ENCODE peak calls at places on chromosome 18, in four cellular contexts. F, Y, Z and R are unnamed samples.

GRCh38 chr18:55384551-55385275 is 203.3 kb downstream of the TCF4 start:
- DNase-seq in F (peak), Y (peak), Z (no peak), R (no peak)

GRCh38 chr18:69935319-69936190 is 12.1 kb downstream of the CD226 start:
- DNase-seq in F (peak), Y (no peak), Z (no peak), R (no peak)

GRCh38 chr18:12819330-12819729 is 64.7 kb downstream of the PTPN2 start:
- DNase-seq in F (no peak), Y (no peak), Z (no peak), R (no peak)

GRCh38 chr18:51188024-51188701 is 9.3 kb downstream of the MEX3C start:
- DNase-seq in F (no peak), Y (no peak), Z (no peak), R (no peak)

GRCh38 chr18:8744656-8745055 is 39.3 kb downstream of the MTCL1 start:
- DNase-seq in F (no peak), Y (no peak), Z (no peak), R (no peak)

GRCh38 chr18:21321711-21322110 is 79.7 kb downstream of the GREB1L start:
- DNase-seq in F (no peak), Y (no peak), Z (no peak), R (no peak)

GRCh38 chr18:47981830-47982229 is 51.4 kb upstream of the SMAD2 start:
- DNase-seq in F (no peak), Y (no peak), Z (no peak), R (no peak)

GRCh38 chr18:21831413-21831831 is 90.8 kb downstream of the MIB1 start:
- DNase-seq in F (peak), Y (no peak), Z (no peak), R (no peak)

GRCh38 chr18:52426041-52426440 is 86.0 kb downstream of the DCC start:
- DNase-seq in F (no peak), Y (no peak), Z (no peak), R (no peak)

DNA sequence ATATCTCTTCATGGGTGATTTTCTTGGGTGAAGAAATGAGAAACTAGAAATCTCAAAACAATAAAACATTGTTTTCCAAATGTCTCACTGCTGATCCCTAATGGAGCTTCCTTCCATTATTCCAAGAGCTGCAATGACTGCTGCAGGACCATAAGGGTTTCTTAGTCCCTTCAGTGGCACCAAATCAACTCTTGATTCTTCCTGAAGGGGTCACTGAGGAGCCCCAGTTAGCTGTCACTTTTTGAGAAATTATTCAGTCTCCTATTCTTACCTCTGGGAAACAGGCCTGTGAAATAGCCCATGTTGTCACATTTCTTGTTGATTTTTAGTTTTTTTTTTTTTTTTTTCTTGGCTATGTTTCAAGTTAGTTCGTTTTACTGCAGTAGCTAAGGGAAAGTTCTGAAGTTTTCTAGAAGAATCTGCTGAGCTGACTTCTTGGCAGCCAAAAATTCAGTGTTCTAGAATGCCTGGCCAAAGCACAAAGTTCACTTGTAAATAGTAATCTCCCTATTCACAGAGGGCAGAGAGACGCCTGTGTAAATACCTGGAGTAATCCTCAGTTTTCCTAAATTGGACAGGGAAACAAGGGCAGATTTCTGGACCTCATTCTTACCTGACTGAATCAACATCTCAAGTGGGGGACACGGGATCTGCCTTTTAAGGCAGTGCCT is 480.0 kb downstream of the RIT2 start:
- DNase-seq in F (no peak), Y (peak), Z (no peak), R (no peak)
- TF ChIP-seq CTCF in F (no peak), Y (peak), Z (no peak), R (no peak)

GRCh38 chr18:659597-659996 is 2.1 kb downstream of the TYMS start:
- DNase-seq in F (no peak), Y (no peak), Z (no peak), R (no peak)

GRCh38 chr18:655445-655844 is 2.0 kb upstream of the TYMS start:
- DNase-seq in F (no peak), Y (no peak), Z (no peak), R (no peak)

GRCh38 chr18:658947-659533 is 1.6 kb downstream of the TYMS start:
- DNase-seq in F (no peak), Y (no peak), Z (no peak), R (no peak)

GRCh38 chr18:657311-657997 is at the start of gene TYMS:
- DNase-seq in F (peak), Y (peak), Z (no peak), R (no peak)

DNA sequence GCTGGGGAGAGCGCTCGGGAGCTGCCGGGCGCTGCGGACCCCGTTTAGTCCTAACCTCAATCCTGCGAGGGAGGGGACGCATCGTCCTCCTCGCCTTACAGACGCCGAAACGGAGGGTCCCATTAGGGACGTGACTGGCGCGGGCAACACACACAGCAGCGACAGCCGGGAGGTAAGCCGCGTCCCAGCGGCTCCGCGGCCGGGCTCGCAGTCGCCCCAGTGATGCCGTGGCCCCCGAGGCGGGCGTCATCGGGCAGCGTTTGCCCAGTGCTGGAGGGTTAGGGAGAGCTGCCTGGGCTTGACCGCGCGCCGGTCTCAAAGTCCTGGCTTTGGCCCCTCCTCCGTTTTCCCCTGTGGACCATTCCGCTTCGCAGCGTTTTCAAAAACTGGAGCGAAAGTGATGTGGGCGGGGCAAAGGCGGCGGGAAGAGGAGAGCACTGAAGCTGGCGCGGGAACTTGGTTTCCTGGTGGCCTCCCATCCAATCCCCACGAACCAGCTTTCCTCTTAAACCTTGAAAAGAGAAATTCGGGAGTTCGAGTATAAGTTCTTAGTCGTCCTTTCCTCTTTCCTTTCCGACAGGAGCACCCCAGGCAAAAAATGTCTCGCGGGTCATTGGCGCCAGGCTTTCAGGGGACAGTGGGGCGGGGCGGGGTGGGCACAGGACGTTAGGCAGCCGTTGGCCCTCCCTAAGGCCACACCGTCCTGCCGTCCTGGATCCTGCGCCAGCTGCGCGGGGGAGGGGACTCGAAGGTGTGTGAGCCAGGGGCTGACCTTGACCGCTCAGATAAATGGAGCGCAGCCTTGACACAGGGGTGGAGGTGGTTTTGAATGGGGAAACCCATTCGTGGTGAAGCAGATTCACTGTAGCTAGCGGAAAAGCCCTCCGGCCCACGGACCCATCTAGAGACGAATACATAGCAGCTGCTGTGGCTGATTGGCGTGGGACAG is 819 bp downstream of the TYMS start:
- DNase-seq in F (peak), Y (peak), Z (peak), R (peak)
- TF ChIP-seq CTCF in F (no peak), Y (no peak), Z (no peak), R (no peak)

DNA sequence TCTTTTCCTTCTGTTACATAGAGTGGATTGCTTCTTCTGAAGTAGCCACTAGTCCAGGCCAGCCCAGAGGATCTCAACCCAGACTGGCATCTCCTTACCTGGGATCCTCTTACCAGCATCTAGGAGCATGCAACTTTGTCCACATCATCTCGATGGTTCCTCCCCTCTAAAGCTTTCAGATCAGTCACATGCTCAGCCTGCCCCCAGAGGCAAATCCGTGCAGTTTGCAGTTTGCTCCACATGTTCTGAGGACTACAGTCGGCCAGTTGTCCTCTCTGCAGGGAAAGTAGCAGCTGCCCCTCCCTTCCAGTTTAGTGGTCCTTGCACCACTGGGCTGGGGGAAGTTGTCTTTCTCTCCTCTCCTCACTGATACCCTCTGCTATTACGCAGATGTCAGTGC is 259.8 kb upstream of the APCDD1 start:
- DNase-seq in F (peak), Y (no peak), Z (no peak), R (no peak)
- TF ChIP-seq CTCF in F (no peak), Y (peak), Z (no peak), R (peak)

DNA sequence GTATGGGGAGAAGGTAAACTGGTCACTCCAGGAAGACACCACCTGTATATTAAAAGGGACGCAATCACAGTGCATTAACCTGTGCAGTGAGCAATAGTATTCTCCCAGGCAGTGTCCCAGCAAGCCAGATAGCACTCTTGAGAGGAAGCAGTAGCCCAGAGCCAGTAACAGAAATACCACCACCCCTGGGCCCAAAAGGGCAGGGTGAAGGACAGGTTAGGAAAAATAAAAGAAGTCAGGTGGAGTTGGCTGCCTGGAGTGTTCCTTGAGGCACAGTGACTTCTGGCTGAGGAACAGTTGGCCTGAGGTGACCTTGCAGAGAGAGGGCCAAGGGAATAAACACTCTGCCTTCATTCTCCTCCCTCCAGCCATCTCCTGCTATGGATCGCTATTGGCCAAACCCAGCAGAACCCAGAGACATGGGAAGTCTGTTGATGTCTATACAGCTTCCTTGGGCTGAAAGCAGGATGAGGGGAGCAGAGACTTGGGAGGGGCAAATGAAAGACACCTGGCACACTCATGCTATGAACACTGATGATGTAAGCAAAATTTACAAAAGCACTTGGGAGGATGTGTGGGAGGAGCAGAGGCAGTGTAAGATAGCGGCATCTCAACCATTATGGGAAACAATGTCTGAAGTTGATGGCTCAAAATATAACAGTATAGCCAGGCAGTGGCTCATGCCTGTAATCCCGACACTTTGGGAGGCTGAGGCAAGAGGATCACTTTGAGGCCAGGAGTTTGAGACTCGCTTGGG is 7.5 kb downstream of the C18orf32 start:
- DNase-seq in F (no peak), Y (no peak), Z (no peak), R (no peak)
- TF ChIP-seq CTCF in F (no peak), Y (no peak), Z (no peak), R (no peak)

GRCh38 chr18:32714571-32715148 is 58.2 kb downstream of the KLHL14 start:
- DNase-seq in F (peak), Y (peak), Z (no peak), R (no peak)
- TF ChIP-seq CTCF in F (peak), Y (peak), Z (no peak), R (peak)

GRCh38 chr18:34821669-34822210 is 111.6 kb downstream of the DTNA start:
- DNase-seq in F (no peak), Y (no peak), Z (no peak), R (no peak)
- TF ChIP-seq CTCF in F (no peak), Y (no peak), Z (no peak), R (no peak)

DNA sequence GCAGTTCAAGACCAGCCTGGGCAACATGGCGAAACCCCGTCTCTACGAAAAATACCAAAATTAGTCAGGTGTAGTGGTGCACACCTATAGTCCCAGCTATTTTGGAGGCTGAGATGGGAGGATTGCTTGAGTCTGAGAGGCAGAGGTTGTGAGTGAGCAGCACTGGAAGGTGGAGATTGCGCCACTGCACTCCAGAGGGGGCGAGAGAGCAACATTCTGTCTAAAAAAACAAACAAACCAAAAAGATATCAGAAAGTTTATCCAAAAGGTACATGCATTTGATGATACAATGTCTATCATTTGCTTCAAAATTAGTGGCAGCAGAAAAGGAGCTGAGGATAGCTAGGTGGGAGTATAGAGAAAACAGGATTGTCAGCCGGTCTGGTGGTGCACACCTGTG is 39.8 kb upstream of the CABLES1 start:
- DNase-seq in F (no peak), Y (no peak), Z (no peak), R (no peak)
- TF ChIP-seq CTCF in F (no peak), Y (peak), Z (no peak), R (no peak)

DNA sequence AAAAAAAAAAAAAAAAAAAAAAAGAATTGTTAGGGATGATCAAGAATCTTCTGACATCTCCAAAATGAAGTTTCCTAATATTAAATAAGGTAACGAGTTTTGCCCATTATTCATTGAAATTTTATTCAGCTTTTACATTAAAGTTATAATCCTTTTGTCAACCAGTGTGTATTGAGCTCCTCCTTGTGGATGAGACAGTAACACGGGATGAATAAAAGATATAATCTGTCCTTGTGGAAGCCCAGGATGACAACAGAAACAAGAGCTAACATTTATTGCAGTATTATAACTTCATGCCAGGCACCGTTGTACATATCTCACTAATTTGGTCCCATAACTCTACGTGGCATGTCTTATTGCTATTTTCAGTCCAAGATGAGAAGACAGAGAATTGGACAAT is 33.4 kb upstream of the SERPINB7 start:
- DNase-seq in F (peak), Y (no peak), Z (no peak), R (no peak)
- TF ChIP-seq CTCF in F (peak), Y (peak), Z (no peak), R (peak)

GRCh38 chr18:26654173-26655009 is 106.0 kb upstream of the KCTD1 start:
- DNase-seq in F (no peak), Y (no peak), Z (no peak), R (no peak)

GRCh38 chr18:26656944-26657536 is 108.7 kb upstream of the KCTD1 start:
- DNase-seq in F (peak), Y (peak), Z (peak), R (no peak)

GRCh38 chr18:26656401-26656943 is 108.1 kb upstream of the KCTD1 start:
- DNase-seq in F (no peak), Y (peak), Z (no peak), R (no peak)

GRCh38 chr18:26655010-26655613 is 106.8 kb upstream of the KCTD1 start:
- DNase-seq in F (peak), Y (no peak), Z (no peak), R (no peak)

DNA sequence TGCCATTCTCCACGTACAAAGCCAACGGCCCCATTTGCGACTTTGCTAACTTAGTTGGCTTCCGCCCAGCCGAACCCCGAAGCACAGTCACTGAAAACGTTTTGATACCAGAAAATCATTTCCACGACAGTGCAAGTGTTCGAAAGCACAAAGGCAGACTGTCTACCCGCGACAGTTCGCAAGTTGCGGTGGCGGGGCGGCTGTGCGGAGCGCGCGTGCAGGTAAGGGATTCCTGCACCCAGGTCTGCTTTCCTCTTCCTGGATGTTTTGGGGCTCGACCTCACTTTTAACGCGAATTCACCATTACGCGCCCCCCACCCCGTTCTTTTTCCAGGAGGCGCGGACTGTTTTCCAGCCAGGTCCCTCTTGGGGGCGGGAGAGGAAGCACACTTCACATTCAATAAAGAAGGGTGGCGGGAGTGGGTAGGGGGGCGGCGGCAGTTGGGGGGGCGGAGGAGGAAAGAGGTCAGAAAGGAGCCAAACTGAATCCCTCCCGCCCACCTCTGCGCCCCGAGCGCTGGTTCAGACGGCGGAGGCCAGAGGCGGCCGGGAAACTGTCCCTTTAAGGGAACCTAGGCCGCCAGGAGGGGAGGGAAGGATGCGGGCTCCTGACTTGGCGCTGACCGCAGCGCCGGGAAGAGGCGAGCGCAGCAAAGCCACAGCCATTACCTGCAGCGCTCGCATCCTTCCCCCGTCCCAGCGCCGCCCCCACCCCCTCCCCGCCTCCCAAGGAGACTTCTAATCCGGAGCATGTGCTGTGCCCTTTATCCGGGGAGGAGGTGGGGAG is 107.5 kb upstream of the KCTD1 start:
- DNase-seq in F (peak), Y (peak), Z (peak), R (no peak)
- TF ChIP-seq CTCF in F (peak), Y (peak), Z (no peak), R (no peak)